ENCODE peak calls at places on chromosomes 11 and 22, in four cellular contexts. One of them, this sample, is unnamed.

GRCh38 chr11:76626266-76626665 is 44.3 kb downstream of the LRRC32 start:
- DNase-seq in AG20443: no peak
- DNase-seq in IMR-90: no peak
- DNase-seq in GM10248: no peak
- DNase-seq in this sample: no peak

GRCh38 chr11:118694185-118694584 is 14.7 kb upstream of the TREH start:
- DNase-seq in AG20443: no peak
- DNase-seq in GM10248: no peak
- DNase-seq in IMR-90: no peak
- DNase-seq in this sample: no peak

GRCh38 chr22:47351836-47352579 is 589.6 kb downstream of the TBC1D22A start:
- DNase-seq in IMR-90: no peak
- DNase-seq in GM10248: no peak
- DNase-seq in AG20443: no peak
- DNase-seq in this sample: no peak

GRCh38 chr22:46367707-46368191 is 32.2 kb downstream of the TRMU start:
- DNase-seq in GM10248: peak
- DNase-seq in AG20443: peak
- DNase-seq in IMR-90: peak
- DNase-seq in this sample: no peak

GRCh38 chr11:67583319-67584204 is at the start of gene GSTP1:
- DNase-seq in IMR-90: peak
- DNase-seq in GM10248: peak
- DNase-seq in AG20443: peak
- DNase-seq in this sample: peak

GRCh38 chr11:45394294-45395085 is 108.3 kb upstream of the SYT13 start:
- DNase-seq in AG20443: no peak
- DNase-seq in IMR-90: no peak
- DNase-seq in GM10248: no peak
- DNase-seq in this sample: no peak

GRCh38 chr11:21301981-21302380 is 632.6 kb downstream of the NELL1 start:
- DNase-seq in AG20443: no peak
- DNase-seq in GM10248: no peak
- DNase-seq in IMR-90: no peak
- DNase-seq in this sample: no peak

GRCh38 chr11:1487091-1487850 is 692 bp upstream of the MOB2 start:
- DNase-seq in GM10248: no peak
- DNase-seq in AG20443: no peak
- DNase-seq in IMR-90: no peak
- DNase-seq in this sample: no peak

GRCh38 chr11:76769645-76770586 is 13.2 kb upstream of the TSKU start:
- DNase-seq in AG20443: no peak
- DNase-seq in GM10248: no peak
- DNase-seq in IMR-90: peak
- DNase-seq in this sample: no peak